ENCODE peak calls at places on chromosomes 12 and 14, in four cellular contexts. T, R, E and G are unnamed samples.

GRCh38 chr12:57009949-57010626 is 3.7 kb upstream of the ZBTB39 start:
- DNase-seq in E (no peak), T (no peak), R (no peak), G (no peak)

GRCh38 chr14:105313381-105314286 is 914 bp upstream of the PACS2 start:
- DNase-seq in T (no peak), E (no peak), R (no peak), G (no peak)

GRCh38 chr12:129052373-129052772 is 199.1 kb downstream of the GLT1D1 start:
- DNase-seq in T (no peak), R (peak; percentile 24), E (no peak), G (no peak)

GRCh38 chr12:78674311-78675085 is 190.1 kb upstream of the SYT1 start:
- DNase-seq in R (no peak), E (no peak), T (no peak), G (peak; percentile 43)

GRCh38 chr12:76591461-76591860 is 31.9 kb upstream of the OSBPL8 start:
- DNase-seq in E (no peak), T (peak; percentile 71), R (peak; percentile 7), G (peak; percentile 68)

GRCh38 chr12:126860210-126860609 is 1406.8 kb upstream of the TMEM132C start:
- DNase-seq in T (no peak), R (no peak), E (no peak), G (no peak)

GRCh38 chr14:54483073-54483745 is 5.6 kb downstream of the GMFB start:
- DNase-seq in E (no peak), R (no peak), T (no peak), G (no peak)

GRCh38 chr12:88227263-88227662 is 85.2 kb downstream of the TMTC3 start:
- DNase-seq in R (peak; percentile 17), T (no peak), E (no peak), G (no peak)

GRCh38 chr12:12812163-12812562 is 983 bp upstream of the DDX47 start:
- DNase-seq in R (peak; percentile 19), E (no peak), T (no peak), G (no peak)

GRCh38 chr12:19971396-19971802 is 396.9 kb upstream of the PDE3A start:
- DNase-seq in E (no peak), T (no peak), R (no peak), G (no peak)

GRCh38 chr12:65825573-65826512 is 1.6 kb downstream of the HMGA2 start:
- DNase-seq in R (no peak), E (peak; percentile 54), T (peak; percentile 16), G (no peak)

GRCh38 chr12:75725505-75726120 is 214.2 kb upstream of the KRR1 start:
- DNase-seq in T (peak; percentile 31), E (peak; percentile 78), R (peak; percentile 89), G (peak; percentile 58)

GRCh38 chr12:91985002-91985767 is 160.5 kb downstream of the BTG1 start:
- DNase-seq in R (no peak), E (no peak), T (no peak), G (no peak)